ENCODE peak calls at places on chromosomes 6 and 20, in eight cellular contexts. R is CD8-positive, alpha-beta T cell; L is kidney epithelial cell; G is BJ; V is tibial nerve; W is RWPE2; Y is endothelial cell of umbilical vein; P is breast epithelium. C is an unnamed sample. For H3K36me3, the result is how much of the 10 kb centered on the place peaks cover.

GRCh38 chr6:3119040-3119723 is 671 bp downstream of the BPHL start:
- DNase-seq in R (no peak), L (no peak), G (no peak), V (no peak), W (no peak), Y (no peak), P (no peak), C (peak)

GRCh38 chr20:53865905-53866786 is 204.2 kb downstream of the BCAS1 start:
- DNase-seq in R (no peak), L (no peak), G (no peak), V (no peak), W (no peak), Y (peak), P (peak), C (no peak)

GRCh38 chr6:21395121-21395520 is 198.4 kb upstream of the SOX4 start:
- DNase-seq in R (no peak), L (no peak), G (no peak), V (no peak), W (no peak), Y (no peak), P (no peak), C (no peak)

GRCh38 chr6:12258191-12258590 is 32.0 kb upstream of the EDN1 start:
- DNase-seq in R (no peak), L (no peak), G (no peak), V (no peak), W (no peak), Y (no peak), P (no peak), C (no peak)

GRCh38 chr6:163645560-163645959 is 231.0 kb downstream of the QKI start:
- DNase-seq in R (no peak), L (no peak), G (no peak), V (no peak), W (no peak), Y (no peak), P (no peak), C (no peak)

GRCh38 chr20:25250508-25250907 is 2.6 kb downstream of the PYGB start:
- DNase-seq in R (no peak), L (no peak), G (no peak), V (no peak), W (no peak), Y (no peak), P (peak), C (no peak)

GRCh38 chr6:53659458-53659857 is 6.1 kb downstream of the KLHL31 start:
- DNase-seq in R (no peak), L (no peak), G (no peak), V (no peak), W (no peak), Y (no peak), P (no peak), C (no peak)

GRCh38 chr20:41411458-41411857 is 44.8 kb upstream of the EMILIN3 start:
- DNase-seq in R (no peak), L (no peak), G (no peak), V (no peak), W (no peak), Y (peak), P (no peak), C (no peak)

GRCh38 chr20:10902174-10902573 is 228.4 kb upstream of the JAG1 start:
- DNase-seq in R (no peak), L (no peak), G (no peak), V (no peak), W (no peak), Y (no peak), P (no peak), C (no peak)

GRCh38 chr20:36320898-36321695 is 15.0 kb downstream of the DLGAP4 start:
- DNase-seq in R (no peak), L (no peak), G (no peak), V (no peak), W (peak), Y (no peak), P (no peak), C (no peak)
- TF ChIP-seq CTCF in R (no peak), L (no peak), G (no peak), V (no peak), W (no peak), Y (no peak), P (no peak), C (no peak)

GRCh38 chr6:93964926-93965325 is 545.6 kb upstream of the EPHA7 start:
- DNase-seq in R (no peak), L (no peak), G (no peak), V (no peak), W (no peak), Y (no peak), P (no peak), C (no peak)

GRCh38 chr6:93962566-93962965 is 543.2 kb upstream of the EPHA7 start:
- DNase-seq in R (no peak), L (no peak), G (no peak), V (no peak), W (no peak), Y (no peak), P (no peak), C (no peak)

GRCh38 chr6:93968126-93968525 is 548.8 kb upstream of the EPHA7 start:
- DNase-seq in R (no peak), L (no peak), G (no peak), V (no peak), W (no peak), Y (no peak), P (no peak), C (peak)

DNA sequence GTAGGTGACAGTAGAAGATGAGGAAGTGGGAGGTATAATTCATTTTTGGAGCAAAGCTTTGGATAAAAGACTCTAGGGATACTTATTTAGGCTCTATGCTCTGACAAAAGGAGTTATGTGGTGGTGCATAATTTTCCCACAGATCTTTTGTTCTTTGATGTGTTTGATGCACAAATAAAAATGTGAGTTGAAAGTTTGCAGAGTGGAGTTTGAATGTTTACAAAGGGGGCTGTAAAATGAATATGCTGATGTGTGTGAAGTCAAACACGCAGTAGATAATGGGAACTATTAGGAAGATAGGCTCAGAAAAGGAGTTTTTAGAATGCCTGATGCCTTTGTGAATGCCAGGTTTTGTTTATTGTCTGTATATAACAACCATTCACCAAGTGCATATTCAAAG is 544.9 kb upstream of the EPHA7 start:
- DNase-seq in R (no peak), L (no peak), G (no peak), V (no peak), W (no peak), Y (no peak), P (no peak), C (no peak)
- H3K36me3 ChIP-seq in R (under half), L (under half), G (under half), V (under half), W (under half), Y (under half), P (under half), C (under half)

DNA sequence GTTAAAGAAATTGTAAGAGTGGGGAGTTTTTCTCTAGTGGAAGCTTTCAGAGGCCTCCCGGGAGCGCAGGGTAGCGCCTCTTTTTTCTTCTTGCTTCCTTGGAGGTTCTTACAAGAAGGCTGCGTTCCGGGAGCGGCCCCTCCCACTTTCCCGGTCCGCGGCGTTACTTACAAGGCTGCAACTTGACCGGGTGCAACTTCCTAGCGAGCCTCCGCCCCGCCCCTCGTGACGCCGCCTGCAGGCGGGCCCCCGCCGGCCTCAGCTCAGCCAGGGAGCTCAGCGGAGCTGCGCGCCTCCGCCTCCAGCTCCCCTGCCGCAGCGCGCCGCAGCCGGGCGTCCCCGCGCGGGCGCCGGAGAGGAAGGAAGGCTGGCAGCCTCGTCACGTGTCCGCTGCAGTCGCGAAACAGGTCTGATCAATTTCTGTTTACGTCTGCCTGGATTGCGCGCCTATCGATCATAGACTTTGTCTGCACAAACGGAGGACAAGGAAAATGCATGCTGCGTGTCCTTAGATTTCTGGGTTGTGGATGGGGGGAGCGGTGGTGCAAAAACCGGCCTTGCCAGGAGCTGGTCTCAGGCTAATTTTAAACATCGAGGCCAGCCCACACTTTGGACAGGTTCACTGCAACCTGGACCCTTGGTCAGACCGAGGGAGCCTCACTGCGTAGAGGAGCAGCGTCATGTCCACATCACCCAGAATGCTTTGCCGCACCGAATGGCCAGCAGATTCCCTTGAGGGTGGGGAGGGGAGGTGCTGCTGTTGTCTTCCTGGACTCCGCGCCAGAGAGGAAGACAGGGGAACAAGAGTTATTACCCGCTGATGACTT is at the start of the genes FAM217B and PPP1R3D:
- DNase-seq in R (peak), L (peak), G (peak), V (peak), W (peak), Y (peak), P (peak), C (peak)
- TF ChIP-seq CTCF in R (no peak), L (no peak), G (peak), V (peak), W (peak), Y (peak), P (no peak), C (peak)

DNA sequence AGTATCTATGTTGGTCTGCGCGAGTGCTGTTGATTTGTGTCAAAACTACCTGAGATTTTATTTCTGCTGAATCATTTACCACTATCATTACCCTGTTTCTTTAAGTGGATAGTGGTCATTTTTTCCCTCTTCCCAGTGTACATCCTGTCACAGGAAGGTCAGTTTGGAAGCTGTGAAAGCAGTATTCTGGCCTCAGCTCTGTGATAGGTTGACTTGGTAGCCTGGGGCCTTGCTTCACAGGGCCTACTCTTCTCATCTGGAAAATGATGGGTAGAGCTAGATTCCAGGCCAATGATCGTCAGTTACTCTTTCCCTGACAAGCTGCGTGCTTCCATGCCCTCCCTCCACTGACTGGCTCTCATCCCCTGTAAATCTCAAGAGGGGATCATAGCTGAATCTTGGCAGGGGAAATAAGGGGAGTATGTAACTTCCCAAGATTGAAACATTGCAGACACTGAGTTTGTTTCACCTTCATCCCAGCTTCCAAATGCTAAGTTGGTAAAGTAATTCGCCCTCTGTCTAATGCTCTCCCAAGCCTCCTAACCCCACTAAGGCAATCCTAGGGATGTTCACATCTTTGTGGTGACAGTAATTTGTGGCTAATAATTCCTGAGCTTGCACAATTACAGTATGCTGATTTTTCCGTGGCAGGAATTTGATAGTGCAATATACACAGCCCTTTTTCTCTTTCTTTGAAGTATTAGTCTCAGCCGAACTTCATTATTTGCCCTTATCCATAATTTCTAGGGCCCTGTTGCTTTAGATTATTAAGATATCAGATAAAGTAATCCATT is 51.1 kb downstream of the VAPB start:
- DNase-seq in R (no peak), L (no peak), G (no peak), V (no peak), W (peak), Y (peak), P (no peak), C (no peak)
- H3K36me3 ChIP-seq in R (under half), L (under half), G (under half), V (under half), W (half or more), Y (under half), P (under half), C (under half)

DNA sequence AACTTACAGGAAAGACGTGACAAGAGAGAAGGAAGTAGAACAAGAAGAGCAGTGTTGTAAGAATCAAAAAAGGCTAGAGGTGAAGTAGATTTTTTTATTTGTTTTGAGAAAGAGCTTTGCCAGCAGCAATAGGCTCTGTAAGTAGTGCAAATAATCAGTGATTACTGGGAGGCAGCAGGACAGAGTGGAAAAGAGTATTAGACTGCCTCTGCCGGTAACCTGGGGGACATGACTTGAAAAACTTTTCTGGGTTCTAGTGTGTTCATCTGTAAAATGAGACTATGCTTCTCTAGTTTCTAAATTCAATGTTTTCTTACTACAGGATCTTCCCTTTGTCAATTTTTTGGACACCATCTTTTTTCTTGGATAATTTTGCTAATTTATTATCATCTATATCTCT is 5.8 kb upstream of the IRAK1BP1 start:
- DNase-seq in R (no peak), L (no peak), G (no peak), V (no peak), W (no peak), Y (no peak), P (no peak), C (no peak)
- TF ChIP-seq CTCF in R (no peak), L (no peak), G (no peak), V (no peak), W (peak), Y (no peak), P (no peak), C (no peak)

GRCh38 chr20:48649868-48650267 is 177.9 kb downstream of the PREX1 start:
- DNase-seq in R (no peak), L (no peak), G (no peak), V (no peak), W (no peak), Y (no peak), P (no peak), C (no peak)

GRCh38 chr20:48651960-48652359 is 175.8 kb downstream of the PREX1 start:
- DNase-seq in R (no peak), L (no peak), G (no peak), V (no peak), W (no peak), Y (no peak), P (no peak), C (no peak)

GRCh38 chr20:48652961-48653705 is 174.7 kb downstream of the PREX1 start:
- DNase-seq in R (no peak), L (no peak), G (no peak), V (no peak), W (peak), Y (no peak), P (no peak), C (no peak)

GRCh38 chr20:48649104-48649626 is 178.6 kb downstream of the PREX1 start:
- DNase-seq in R (no peak), L (no peak), G (no peak), V (no peak), W (no peak), Y (no peak), P (no peak), C (no peak)

GRCh38 chr20:48651271-48651670 is 176.5 kb downstream of the PREX1 start:
- DNase-seq in R (no peak), L (no peak), G (no peak), V (no peak), W (no peak), Y (no peak), P (no peak), C (no peak)
- H3K36me3 ChIP-seq in R (half or more), L (under half), G (under half), V (under half), W (under half), Y (under half), P (under half), C (under half)

GRCh38 chr6:5025911-5026819 is 22.3 kb upstream of the RPP40 start:
- DNase-seq in R (no peak), L (peak), G (no peak), V (no peak), W (no peak), Y (peak), P (peak), C (peak)
- TF ChIP-seq CTCF in R (no peak), L (peak), G (peak), V (no peak), W (no peak), Y (no peak), P (no peak), C (no peak)

C was measured in mucosa of descending colon.